ENCODE peak calls at places on chromosomes 16 and 17, in five cellular contexts. V is stimulated activated CD8-positive, alpha-beta memory T cell treated with anti-CD3 and anti-CD28 coated beads, Interleukin-4, amount 100 ng/mL, for 1 hour; I is H9; E is endodermal cell; N is AG08395. R is an unnamed sample.

GRCh38 chr17:81000089-81000630 is 8.5 kb downstream of the CHMP6 start:
- DNase-seq in N (no peak), E (peak; percentile 41), I (no peak), V (no peak), R (no peak)

GRCh38 chr16:66370786-66371684 is 4.5 kb downstream of the CDH5 start:
- DNase-seq in I (no peak), V (no peak), N (no peak), E (peak; percentile 43), R (no peak)

GRCh38 chr16:59665618-59666220 is 931.6 kb upstream of the GOT2 start:
- DNase-seq in I (no peak), N (no peak), E (no peak), V (no peak), R (no peak)

GRCh38 chr16:12526521-12526920 is 277.2 kb downstream of the CPPED1 start:
- DNase-seq in E (no peak), N (no peak), V (no peak), I (no peak), R (no peak)

GRCh38 chr16:67179421-67180080 is 4.2 kb downstream of the MATCAP1 start:
- DNase-seq in N (no peak), E (peak; percentile 74), V (no peak), I (peak; percentile 63), R (no peak)

GRCh38 chr16:10728035-10728462 is 15.6 kb upstream of the NUBP1 start:
- DNase-seq in N (no peak), I (no peak), E (no peak), V (no peak), R (no peak)

GRCh38 chr17:14471052-14471451 is 170.2 kb downstream of the HS3ST3B1 start:
- DNase-seq in V (no peak), E (no peak), N (peak; percentile 88), I (no peak), R (no peak)

GRCh38 chr17:14919580-14920160 is 345.5 kb downstream of the PMP22 start:
- DNase-seq in N (no peak), I (no peak), V (no peak), E (peak; percentile 57), R (no peak)

GRCh38 chr17:3529817-3530741 is 27.5 kb downstream of the TRPV3 start:
- DNase-seq in N (peak; percentile 62), I (peak; percentile 72), V (no peak), E (peak; percentile 97), R (no peak)

GRCh38 chr16:53775821-53776431 is 72.0 kb downstream of the FTO start:
- DNase-seq in E (no peak), I (no peak), N (peak; percentile 81), V (no peak), R (peak; percentile 57)